ENCODE peak calls at places on chromosomes 6 and 20, in five cellular contexts. A is adipocyte, X is spleen, G is Peyer's patch, V is tibial nerve. J is an unnamed sample. For H3K4me1, the result is how much of the 10 kb centered on the place peaks cover.

GRCh38 chr6:133128191-133128590 is 113.0 kb upstream of the EYA4 start:
- DNase-seq in A (no peak), G (no peak), X (no peak), V (no peak), J (no peak)

GRCh38 chr6:130212215-130212874 is 10.4 kb downstream of the SAMD3 start:
- DNase-seq in V (no peak), G (no peak), A (peak), X (no peak), J (no peak)

GRCh38 chr20:10447028-10447427 is 11.9 kb downstream of the SLX4IP start:
- DNase-seq in G (peak), A (peak), V (no peak), X (no peak), J (no peak)

GRCh38 chr6:2534406-2535139 is 216.1 kb downstream of the MYLK4 start:
- DNase-seq in V (no peak), X (no peak), G (no peak), A (no peak), J (no peak)

GRCh38 chr20:1979116-1979778 is 14.6 kb downstream of the PDYN start:
- DNase-seq in G (no peak), X (no peak), V (no peak), A (no peak), J (no peak)

GRCh38 chr6:121780325-121781313 is 345.2 kb downstream of the GJA1 start:
- DNase-seq in A (peak), V (peak), X (no peak), G (no peak), J (no peak)

GRCh38 chr6:169811521-169812256 is 60.3 kb downstream of the ERMARD start:
- DNase-seq in G (no peak), A (no peak), V (no peak), X (peak), J (no peak)

GRCh38 chr20:57435498-57436222 is 44.5 kb downstream of the RBM38 start:
- DNase-seq in X (peak), V (peak), A (no peak), G (peak), J (no peak)

GRCh38 chr6:117264487-117265424 is 602 bp upstream of the VGLL2 start:
- DNase-seq in X (peak), G (no peak), A (peak), V (no peak), J (no peak)

GRCh38 chr20:23156170-23156841 is 70.2 kb upstream of the CD93 start:
- DNase-seq in G (no peak), A (peak), X (peak), V (no peak), J (no peak)

GRCh38 chr6:121436966-121437756 is 1.7 kb downstream of the GJA1 start:
- DNase-seq in A (peak), X (no peak), G (no peak), V (peak), J (no peak)

GRCh38 chr6:26187981-26188635 is 100.9 kb downstream of the HFE start:
- DNase-seq in X (no peak), A (peak), V (no peak), G (no peak), J (no peak)

GRCh38 chr6:73129653-73130443 is 95.4 kb downstream of the KHDC1L start:
- DNase-seq in X (peak), A (peak), V (peak), G (peak), J (peak)

GRCh38 chr20:51517839-51518238 is 24.7 kb downstream of the NFATC2 start:
- DNase-seq in G (no peak), A (no peak), V (no peak), X (no peak), J (no peak)

GRCh38 chr6:158322724-158323560 is 10.7 kb downstream of the TULP4 start:
- DNase-seq in G (no peak), A (no peak), X (no peak), V (no peak), J (no peak)

GRCh38 chr6:148760568-148761531 is 14.0 kb downstream of the UST start:
- DNase-seq in X (peak), A (peak), G (peak), V (peak), J (peak)
- H3K4me1 ChIP-seq in X (half or more), A (under half), G (under half), V (under half), J (under half)

GRCh38 chr20:31606928-31607639 is 2.0 kb downstream of the ID1 start:
- DNase-seq in V (no peak), X (no peak), G (no peak), A (peak), J (no peak)

GRCh38 chr20:31606678-31606927 is 1.5 kb downstream of the ID1 start:
- DNase-seq in V (no peak), A (no peak), G (no peak), X (no peak), J (no peak)

GRCh38 chr20:31605902-31606677 is 1.0 kb downstream of the ID1 start:
- DNase-seq in A (peak), G (no peak), X (peak), V (no peak), J (no peak)

GRCh38 chr20:31607640-31608255 is 2.7 kb downstream of the ID1 start:
- DNase-seq in G (no peak), X (no peak), A (peak), V (no peak), J (no peak)

GRCh38 chr20:31608256-31608980 is 3.3 kb downstream of the ID1 start:
- DNase-seq in A (peak), G (no peak), V (peak), X (peak), J (no peak)
- H3K4me3 ChIP-seq in A (peak), G (peak), V (peak), X (no peak), J (no peak)

GRCh38 chr20:62772618-62772993 is 23.7 kb upstream of the MRGBP start:
- DNase-seq in V (no peak), A (no peak), X (no peak), G (no peak), J (no peak)

GRCh38 chr20:62774762-62775161 is 21.5 kb upstream of the MRGBP start:
- DNase-seq in G (no peak), V (no peak), A (no peak), X (no peak), J (no peak)

GRCh38 chr20:62772103-62772611 is 24.1 kb upstream of the MRGBP start:
- DNase-seq in A (no peak), V (no peak), G (no peak), X (peak), J (no peak)

GRCh38 chr20:62774076-62774714 is 22.1 kb upstream of the MRGBP start:
- DNase-seq in V (no peak), A (no peak), G (no peak), X (no peak), J (no peak)

DNA sequence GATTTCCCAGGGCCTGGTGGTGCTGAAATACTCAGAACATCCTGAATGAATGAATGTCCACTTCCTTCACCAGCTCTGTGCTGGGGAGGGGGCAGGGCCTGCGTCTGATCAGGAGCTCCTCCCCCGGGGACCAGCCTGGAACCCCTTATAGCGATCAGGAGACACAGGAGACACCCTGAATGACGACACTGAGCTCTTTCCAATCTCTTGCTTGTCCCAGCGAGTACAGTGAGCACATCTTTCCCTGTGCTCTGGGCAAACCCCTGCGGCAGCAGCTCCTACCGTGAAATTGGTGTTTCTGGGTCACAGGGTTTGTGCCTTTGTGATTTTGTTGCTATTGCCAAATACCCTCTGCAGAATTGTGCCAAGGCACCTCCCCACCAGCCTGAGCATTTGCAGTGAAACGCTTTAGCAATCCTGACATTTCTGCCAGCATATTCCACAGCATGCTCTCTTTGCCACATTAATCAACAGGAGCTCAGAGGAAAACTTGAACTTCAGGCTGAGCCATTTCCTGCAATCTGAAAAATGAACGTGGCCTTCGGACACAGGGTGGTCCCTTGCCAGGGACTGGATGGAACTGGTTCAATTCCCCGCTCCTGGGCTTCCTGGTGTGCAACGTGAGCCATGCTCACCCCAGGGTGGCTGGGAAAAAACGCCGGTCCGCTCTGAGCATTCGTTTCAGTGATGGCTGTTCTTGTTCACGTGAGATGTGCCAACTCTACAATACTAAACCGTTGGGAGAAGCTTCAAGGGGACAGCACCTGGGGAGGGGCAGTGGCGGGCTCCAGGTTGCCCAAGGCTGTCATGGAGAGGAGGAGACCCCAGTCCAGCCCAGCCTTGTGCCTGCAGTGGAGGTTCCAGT is 23.0 kb upstream of the MRGBP start:
- DNase-seq in X (peak), G (no peak), V (no peak), A (peak), J (no peak)
- H3K4me1 ChIP-seq in X (half or more), G (under half), V (under half), A (under half), J (under half)

GRCh38 chr20:347640-348484 is 951 bp downstream of the NRSN2 start:
- DNase-seq in G (peak), V (peak), A (peak), X (peak), J (no peak)
- H3K4me3 ChIP-seq in G (peak), V (peak), A (peak), X (peak), J (peak)

DNA sequence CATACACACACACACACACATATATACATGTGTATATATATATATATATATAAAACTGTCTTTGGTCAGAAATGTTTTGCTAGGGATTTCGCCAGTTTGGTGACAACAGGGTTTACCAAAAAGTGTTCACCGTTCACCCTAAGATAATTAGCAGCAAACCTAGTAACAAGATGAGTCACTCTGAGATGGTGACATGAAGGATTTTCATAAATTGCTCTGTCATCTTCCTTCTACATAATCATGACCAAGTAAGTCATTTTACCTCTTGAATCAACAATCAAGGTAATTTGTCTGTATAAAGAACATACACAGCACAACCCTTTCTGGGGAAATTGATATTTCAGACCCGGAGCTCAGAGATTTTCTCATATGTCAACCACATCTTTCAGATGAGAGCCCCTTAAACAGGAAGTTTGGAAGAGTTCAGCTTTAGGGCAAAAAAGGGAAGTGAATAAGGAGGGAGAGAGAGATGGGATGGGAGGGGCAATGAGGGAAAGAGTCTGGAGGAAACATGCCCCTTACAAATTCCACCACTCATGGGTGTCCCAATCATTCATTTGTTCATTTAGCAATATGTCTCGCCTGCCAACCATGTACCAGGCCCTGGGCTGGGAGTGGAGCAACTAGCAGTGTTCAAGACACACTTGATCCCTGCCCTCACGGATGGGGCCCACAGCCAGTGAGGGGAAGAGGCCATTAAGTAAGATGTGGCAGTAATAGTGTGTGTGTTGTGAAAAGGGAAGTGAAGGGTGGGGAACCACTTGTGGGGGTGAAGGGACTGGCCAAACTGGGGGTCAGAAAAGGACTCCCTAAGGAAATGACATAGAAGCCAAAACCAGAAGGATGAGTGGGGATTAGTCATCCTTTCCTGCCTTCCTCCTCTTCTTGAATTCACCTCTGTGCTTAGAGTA is 191.0 kb downstream of the MAFB start:
- DNase-seq in G (no peak), X (peak), A (no peak), V (peak), J (peak)
- H3K4me1 ChIP-seq in G (under half), X (half or more), A (under half), V (under half), J (under half)

DNA sequence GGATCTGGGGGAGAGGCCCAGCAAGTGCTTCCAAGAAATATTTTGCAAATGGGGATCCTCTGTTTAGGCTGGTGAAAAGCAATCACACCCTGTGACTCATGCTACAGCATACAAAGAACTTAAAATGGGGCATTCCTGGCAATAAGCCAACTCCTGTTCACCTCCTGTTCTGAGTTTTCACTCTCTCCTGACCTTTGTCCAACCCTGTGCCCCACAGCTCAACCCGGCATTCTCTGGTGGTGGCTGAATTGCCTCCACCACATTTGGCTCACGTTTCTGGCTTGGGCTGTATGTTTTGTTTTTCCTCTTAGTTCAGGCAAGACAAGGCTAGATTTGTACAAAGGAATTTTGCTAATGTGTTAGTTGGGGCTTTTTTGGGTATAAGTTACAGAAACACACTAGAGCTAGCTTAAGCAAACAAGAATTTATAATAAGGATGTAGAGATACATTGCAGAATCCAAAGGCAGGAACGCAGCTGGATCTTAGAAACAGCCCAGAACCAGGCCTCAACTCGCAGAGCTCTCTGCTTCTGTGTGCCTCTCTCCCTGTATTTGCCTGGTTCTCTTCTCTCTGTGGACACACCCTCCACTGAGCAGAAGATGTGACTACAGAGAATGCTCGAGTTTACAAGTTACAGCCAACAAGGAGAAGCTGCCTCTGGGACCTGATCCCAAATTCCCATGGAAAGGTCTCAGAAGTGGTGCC is 9.4 kb downstream of the ABCC10 start:
- DNase-seq in G (no peak), V (no peak), X (no peak), A (peak), J (no peak)
- H3K4me3 ChIP-seq in G (no peak), V (no peak), X (no peak), A (peak), J (no peak)

GRCh38 chr6:7151381-7151780 is 43.6 kb downstream of the RREB1 start:
- DNase-seq in G (no peak), A (no peak), X (no peak), V (no peak), J (no peak)
- H3K4me1 ChIP-seq in G (under half), A (half or more), X (half or more), V (under half), J (half or more)

GRCh38 chr6:106163446-106163965 is 77.4 kb downstream of the PRDM1 start:
- DNase-seq in X (peak), G (peak), V (no peak), A (peak), J (no peak)
- H3K4me3 ChIP-seq in X (no peak), G (no peak), V (no peak), A (peak), J (peak)

GRCh38 chr6:79612457-79612856 is 18.7 kb upstream of the SH3BGRL2 start:
- DNase-seq in V (no peak), G (no peak), X (no peak), A (no peak), J (no peak)

GRCh38 chr6:79612918-79613317 is 18.2 kb upstream of the SH3BGRL2 start:
- DNase-seq in X (no peak), V (no peak), A (no peak), G (no peak), J (no peak)

GRCh38 chr6:79609225-79609595 is 21.9 kb upstream of the SH3BGRL2 start:
- DNase-seq in A (no peak), X (no peak), G (no peak), V (no peak), J (no peak)

GRCh38 chr6:79608334-79609224 is 22.6 kb upstream of the SH3BGRL2 start:
- DNase-seq in A (peak), V (no peak), X (no peak), G (no peak), J (no peak)

GRCh38 chr6:79610301-79611009 is 20.7 kb upstream of the SH3BGRL2 start:
- DNase-seq in G (no peak), X (no peak), A (no peak), V (no peak), J (no peak)
- H3K4me1 ChIP-seq in G (under half), X (under half), A (under half), V (under half), J (under half)